ENCODE peak calls at places on chromosomes 16 and 17, in five cellular contexts. L is stimulated activated CD8-positive, alpha-beta memory T cell treated with anti-CD3 and anti-CD28 coated beads, Interleukin-4, amount 100 ng/mL, for 4 hours; B is endothelial cell of umbilical vein; S is uterus; E is MCF 10A. X is an unnamed sample.

GRCh38 chr16:2159052-2159838 is 3.7 kb downstream of the TRAF7 start:
- DNase-seq in S (peak; percentile 71), E (peak; percentile 39), B (peak; percentile 80), L (no peak), X (peak; percentile 88)

GRCh38 chr17:10169274-10169673 is 29.1 kb downstream of the GAS7 start:
- DNase-seq in B (no peak), L (no peak), S (no peak), E (no peak), X (no peak)

GRCh38 chr16:82960923-82961322 is 334.2 kb downstream of the CDH13 start:
- DNase-seq in E (no peak), L (no peak), B (no peak), S (no peak), X (no peak)

GRCh38 chr17:31274252-31274651 is 22.8 kb downstream of the OMG start:
- DNase-seq in E (peak; percentile 88), B (peak; percentile 87), L (no peak), S (no peak), X (no peak)

GRCh38 chr16:80120899-80121521 is 419.8 kb upstream of the DYNLRB2 start:
- DNase-seq in L (no peak), B (no peak), S (no peak), E (no peak), X (no peak)

GRCh38 chr17:15744885-15745284 is 12.8 kb downstream of the TBC1D26 start:
- DNase-seq in L (no peak), S (no peak), B (no peak), E (no peak), X (no peak)

GRCh38 chr16:84207869-84208268 is 16.9 kb downstream of the ADAD2 start:
- DNase-seq in E (no peak), L (no peak), B (no peak), S (no peak), X (no peak)

GRCh38 chr16:24273511-24273910 is 17.4 kb downstream of the CACNG3 start:
- DNase-seq in E (peak; percentile 84), S (no peak), B (no peak), L (no peak), X (no peak)

GRCh38 chr17:66469890-66470289 is 167.5 kb downstream of the PRKCA start:
- DNase-seq in S (no peak), E (no peak), L (no peak), B (no peak), X (no peak)

GRCh38 chr16:67013823-67014640 is 14.9 kb upstream of the CBFB start:
- DNase-seq in S (peak; percentile 90), E (peak; percentile 44), B (peak; percentile 56), L (peak; percentile 36), X (peak; percentile 68)

GRCh38 chr16:8655184-8655717 is 19.2 kb upstream of the ABAT start:
- DNase-seq in E (peak; percentile 66), L (no peak), B (peak; percentile 13), S (no peak), X (peak; percentile 28)

GRCh38 chr17:68381076-68381900 is 76.0 kb downstream of the WIPI1 start:
- DNase-seq in L (no peak), S (peak; percentile 75), B (peak; percentile 46), E (peak; percentile 93), X (peak; percentile 79)

GRCh38 chr17:49760909-49761558 is 2.9 kb downstream of the FAM117A start:
- DNase-seq in E (no peak), S (no peak), L (no peak), B (no peak), X (no peak)

GRCh38 chr16:48592839-48593429 is 17.0 kb downstream of the N4BP1 start:
- DNase-seq in S (no peak), E (peak; percentile 19), L (no peak), B (no peak), X (no peak)

GRCh38 chr16:87056083-87056482 is 261.1 kb downstream of the C16orf95 start:
- DNase-seq in L (no peak), E (peak; percentile 24), B (peak; percentile 29), S (no peak), X (no peak)

GRCh38 chr16:24539850-24540484 is 601 bp downstream of the RBBP6 start:
- DNase-seq in E (peak; percentile 30), L (no peak), S (peak; percentile 59), B (peak; percentile 37), X (peak; percentile 67)

GRCh38 chr16:11755022-11755760 is 12.5 kb upstream of the TXNDC11 start:
- DNase-seq in S (no peak), L (no peak), E (no peak), B (no peak), X (no peak)

GRCh38 chr16:85638695-85639409 is 25.7 kb downstream of the GSE1 start:
- DNase-seq in E (no peak), L (no peak), B (no peak), S (no peak), X (peak; percentile 79)

GRCh38 chr17:34579979-34580684 is 750 bp downstream of the TMEM132E start:
- DNase-seq in S (peak; percentile 20), B (peak; percentile 12), E (no peak), L (no peak), X (peak; percentile 28)

GRCh38 chr17:72479113-72479512 is 358.3 kb downstream of the SOX9 start:
- DNase-seq in E (no peak), S (no peak), L (no peak), B (no peak), X (no peak)

GRCh38 chr16:5041604-5042133 is 7.9 kb upstream of the NAGPA start:
- DNase-seq in E (peak; percentile 28), L (no peak), S (no peak), B (no peak), X (no peak)

GRCh38 chr16:72783716-72784320 is 264.1 kb downstream of the ZFHX3 start:
- DNase-seq in L (no peak), B (no peak), E (no peak), S (no peak), X (no peak)

GRCh38 chr17:75277664-75278071 is 6.6 kb upstream of the MIF4GD start:
- DNase-seq in E (no peak), S (no peak), L (no peak), B (no peak), X (no peak)

GRCh38 chr16:68228652-68229051 is 7.3 kb downstream of the ESRP2 start:
- DNase-seq in L (no peak), S (no peak), E (no peak), B (no peak), X (no peak)

GRCh38 chr16:85570735-85571562 is 42.2 kb upstream of the GSE1 start:
- DNase-seq in E (no peak), B (no peak), S (no peak), L (no peak), X (peak; percentile 61)